ENCODE peak calls at places on chromosomes 13 and 19, in seven cellular contexts. U is RWPE1; A is nephron progenitor cell; D is lung; M is PC-3; N is CD4-positive, alpha-beta T cell; Q is heart right ventricle. I is an unnamed sample.

GRCh38 chr19:38697197-38697596 is 47.1 kb downstream of the CAPN12 start:
- DNase-seq in U (no peak), A (no peak), D (no peak), M (no peak), N (no peak), Q (no peak), I (no peak)

GRCh38 chr19:31350693-31351211 is 1.5 kb upstream of the TSHZ3 start:
- DNase-seq in U (no peak), A (peak), D (no peak), M (peak), N (no peak), Q (peak), I (no peak)

GRCh38 chr13:20118268-20119140 is 42.3 kb downstream of the GJA3 start:
- DNase-seq in U (no peak), A (peak), D (peak), M (peak), N (peak), Q (peak), I (no peak)

GRCh38 chr13:75641026-75641425 is 4.9 kb downstream of the LMO7 start:
- DNase-seq in U (no peak), A (no peak), D (no peak), M (no peak), N (no peak), Q (no peak), I (no peak)

GRCh38 chr13:70125693-70126092 is 17.4 kb upstream of the KLHL1 start:
- DNase-seq in U (no peak), A (no peak), D (no peak), M (no peak), N (no peak), Q (no peak), I (no peak)

GRCh38 chr13:36801035-36801434 is 18.0 kb upstream of the RFXAP start:
- DNase-seq in U (no peak), A (no peak), D (no peak), M (peak), N (no peak), Q (no peak), I (no peak)

GRCh38 chr13:33303885-33304284 is 18.3 kb upstream of the STARD13 start:
- DNase-seq in U (no peak), A (no peak), D (no peak), M (no peak), N (no peak), Q (no peak), I (no peak)

GRCh38 chr19:28289294-28290063 is 923.5 kb downstream of the UQCRFS1 start:
- DNase-seq in U (no peak), A (no peak), D (no peak), M (no peak), N (no peak), Q (no peak), I (no peak)

GRCh38 chr19:2607712-2608601 is 94.5 kb downstream of the GNG7 start:
- DNase-seq in U (no peak), A (no peak), D (no peak), M (no peak), N (peak), Q (no peak), I (no peak)

GRCh38 chr19:48928164-48929005 is 5.1 kb upstream of the DHDH start:
- DNase-seq in U (no peak), A (no peak), D (peak), M (peak), N (no peak), Q (no peak), I (no peak)

GRCh38 chr19:485583-486236 is 10.6 kb upstream of the MADCAM1 start:
- DNase-seq in U (no peak), A (peak), D (no peak), M (no peak), N (no peak), Q (no peak), I (no peak)

GRCh38 chr19:38433268-38433733 is at the start of gene RYR1:
- DNase-seq in U (peak), A (peak), D (peak), M (no peak), N (peak), Q (peak), I (peak)

GRCh38 chr19:49427855-49428546 is 2.8 kb downstream of the GFY start:
- DNase-seq in U (no peak), A (peak), D (no peak), M (peak), N (no peak), Q (no peak), I (no peak)

GRCh38 chr13:80939581-80939980 is 598.7 kb upstream of the SPRY2 start:
- DNase-seq in U (no peak), A (no peak), D (no peak), M (no peak), N (no peak), Q (no peak), I (no peak)
- TF ChIP-seq CTCF in U (no peak), A (no peak), D (no peak), M (no peak), N (no peak), Q (no peak), I (no peak)

GRCh38 chr13:45105895-45106294 is 14.4 kb upstream of the GTF2F2 start:
- DNase-seq in U (no peak), A (no peak), D (no peak), M (no peak), N (no peak), Q (no peak), I (no peak)

GRCh38 chr13:45104294-45104693 is 16.0 kb upstream of the GTF2F2 start:
- DNase-seq in U (no peak), A (no peak), D (no peak), M (no peak), N (no peak), Q (no peak), I (no peak)

GRCh38 chr13:45113809-45114208 is 6.5 kb upstream of the GTF2F2 start:
- DNase-seq in U (no peak), A (no peak), D (no peak), M (no peak), N (no peak), Q (no peak), I (no peak)

GRCh38 chr13:45107539-45107938 is 12.8 kb upstream of the GTF2F2 start:
- DNase-seq in U (no peak), A (no peak), D (no peak), M (no peak), N (no peak), Q (no peak), I (no peak)

GRCh38 chr13:45108716-45109706 is 11.3 kb upstream of the GTF2F2 start:
- DNase-seq in U (no peak), A (peak), D (no peak), M (no peak), N (no peak), Q (no peak), I (no peak)
- TF ChIP-seq CTCF in U (no peak), A (no peak), D (no peak), M (no peak), N (no peak), Q (no peak), I (no peak)

DNA sequence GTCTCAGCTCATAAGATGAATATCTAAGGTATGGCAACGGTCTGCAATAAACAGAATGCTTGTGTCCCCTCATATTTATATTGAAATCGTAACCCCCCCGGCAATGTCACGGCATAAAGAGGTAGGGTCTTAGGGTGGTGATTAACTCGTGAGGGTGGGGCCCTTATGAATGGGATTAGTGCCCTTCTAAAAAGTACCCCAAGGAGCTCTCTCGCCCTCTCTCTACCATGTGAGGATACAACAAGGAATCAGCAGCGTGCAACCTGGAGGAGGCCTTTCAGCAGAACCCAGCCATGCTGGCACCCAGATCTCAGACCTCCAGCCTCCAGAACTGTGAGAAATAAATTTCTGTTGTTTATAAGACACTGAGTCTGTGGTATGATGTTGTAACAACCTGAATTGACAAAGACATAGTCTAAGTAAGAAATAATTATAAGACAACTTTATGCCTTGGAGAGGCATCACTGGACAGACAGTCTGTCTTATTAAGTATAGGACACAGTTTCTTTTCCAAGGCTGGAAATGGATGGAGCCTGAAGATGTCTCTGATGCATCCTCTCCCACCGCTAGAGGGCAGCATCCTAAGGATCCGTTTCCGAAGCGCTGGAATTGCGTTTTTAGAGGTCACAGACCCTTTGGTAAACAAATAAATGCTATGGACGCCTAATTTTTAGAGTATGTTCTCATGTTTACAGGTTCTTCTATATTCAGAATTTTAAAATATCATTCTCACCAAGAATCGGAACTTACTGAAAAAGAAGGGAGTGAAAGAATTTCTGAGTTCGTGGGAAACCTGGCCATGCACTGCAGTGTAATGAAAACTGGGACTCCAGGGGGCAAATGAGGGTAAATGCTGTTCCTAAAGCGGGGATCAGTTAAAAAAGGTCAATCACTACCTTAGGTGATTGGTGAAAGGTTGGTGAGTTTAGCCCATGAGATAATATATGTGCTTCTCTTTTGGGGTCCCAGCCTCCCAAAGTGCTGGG is 13.3 kb upstream of the LEUTX start:
- DNase-seq in U (peak), A (peak), D (peak), M (peak), N (peak), Q (peak), I (no peak)
- TF ChIP-seq CTCF in U (peak), A (peak), D (peak), M (peak), N (peak), Q (peak), I (peak)

DNA sequence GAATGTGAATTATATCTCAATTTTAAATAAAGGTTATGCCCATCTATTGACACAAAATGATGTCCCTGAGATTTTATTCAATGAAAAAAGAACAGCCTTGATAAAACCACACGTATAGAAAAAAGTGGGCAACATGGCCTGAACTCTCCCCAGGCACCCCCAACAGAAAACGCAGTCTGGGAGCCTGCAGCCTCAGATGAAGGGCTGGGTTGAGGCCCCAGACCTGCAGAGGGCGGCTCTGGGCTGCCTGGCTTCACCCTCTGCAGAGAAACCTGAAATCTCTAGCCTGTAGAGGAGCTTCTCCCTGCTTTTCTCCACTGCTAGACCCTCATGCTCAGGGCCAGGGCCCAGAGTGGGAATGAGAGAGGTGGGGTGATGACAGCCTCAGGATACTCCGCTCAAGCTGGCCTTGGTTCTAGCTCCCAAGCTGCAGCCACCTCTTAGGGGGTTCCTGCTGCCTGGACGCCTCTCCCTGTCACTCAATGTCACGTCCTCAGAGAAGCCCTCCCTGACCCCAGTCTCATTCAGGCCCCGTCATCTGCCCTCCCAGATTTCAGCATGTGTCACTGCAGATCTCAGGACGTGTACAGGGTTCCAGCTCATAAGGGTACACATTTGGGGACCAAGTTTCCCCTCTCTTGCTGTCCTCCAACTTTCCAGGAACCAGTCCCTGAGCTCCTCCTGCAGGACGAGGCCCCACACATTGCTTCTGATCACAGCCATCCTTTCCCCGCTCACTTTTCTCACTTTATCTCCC is 1.8 kb downstream of the MBD3 start:
- DNase-seq in U (no peak), A (no peak), D (no peak), M (no peak), N (no peak), Q (no peak), I (no peak)
- TF ChIP-seq CTCF in U (no peak), A (no peak), D (no peak), M (peak), N (no peak), Q (peak), I (no peak)

DNA sequence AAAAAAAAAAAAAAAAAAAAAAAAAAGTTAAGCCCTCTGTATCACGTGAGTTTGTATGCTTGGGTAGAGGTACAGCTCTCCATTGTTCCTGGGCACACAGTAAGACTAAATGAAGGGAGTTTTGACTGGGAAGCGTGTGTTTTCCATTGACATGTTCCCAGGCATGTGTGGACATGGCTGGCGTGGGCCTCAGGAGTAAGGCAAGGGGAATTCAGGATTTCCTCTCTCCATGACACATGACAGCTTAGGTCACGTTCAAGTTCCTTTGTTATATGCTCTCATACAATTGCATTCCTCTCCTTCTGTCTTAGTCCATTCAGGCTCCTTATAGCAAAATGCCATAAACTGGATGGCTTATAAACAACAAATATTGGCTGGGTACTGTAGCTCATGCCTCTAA is 17.1 kb upstream of the MAP3K10 start:
- DNase-seq in U (no peak), A (no peak), D (no peak), M (no peak), N (no peak), Q (no peak), I (no peak)
- TF ChIP-seq CTCF in U (no peak), A (no peak), D (no peak), M (no peak), N (no peak), Q (no peak), I (no peak)

GRCh38 chr19:4866595-4867424 is 657 bp downstream of the PLIN3 start:
- DNase-seq in U (peak), A (peak), D (peak), M (peak), N (peak), Q (peak), I (peak)
- TF ChIP-seq CTCF in U (no peak), A (no peak), D (no peak), M (no peak), N (no peak), Q (no peak), I (no peak)

DNA sequence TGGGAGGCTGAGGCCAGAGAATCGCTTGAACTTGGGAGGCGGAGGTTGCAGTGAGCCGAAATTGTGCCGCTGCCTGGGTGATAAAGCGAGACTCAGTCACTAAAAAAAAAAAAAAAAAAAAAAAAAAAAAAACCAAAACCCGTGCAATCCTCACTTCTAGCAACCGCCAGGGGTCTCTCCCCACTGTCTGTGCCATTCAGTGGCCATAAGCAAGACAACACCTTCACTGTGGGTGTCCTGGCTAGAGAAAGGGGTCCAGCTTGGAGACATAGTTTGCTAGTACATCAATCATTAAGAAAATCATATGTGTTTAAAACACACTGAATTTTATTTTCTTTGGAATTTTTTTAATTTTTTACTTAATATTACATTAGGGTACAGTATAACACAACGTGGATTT is 68.2 kb downstream of the RASL11A start:
- DNase-seq in U (no peak), A (no peak), D (no peak), M (no peak), N (no peak), Q (no peak), I (no peak)
- TF ChIP-seq CTCF in U (no peak), A (no peak), D (no peak), M (no peak), N (no peak), Q (no peak), I (no peak)

I was measured in CD14-positive monocyte.